ENCODE peak calls at places on chromosomes 1 and 21, in five cellular contexts. I is Right ventricle myocardium superior; S is activated T-helper 1 cell treated with anti-CD3 and anti-CD28 coated beads, Interleukin-12 subunit alpha, Interleukin-12 subunit beta, Interleukin-2, Interleukin-4 antibody, amounts not matched to agents 30 ng/mL and 10 ng/mL and 1 ng/mL, durations not matched to agents 14 hours and 24 hours and 36 hours; F is NCI-H1105 treated with DMSO at 0.1 percent for 48 hours; H is SHP77. N is an unnamed sample.

GRCh38 chr1:168892945-168893344 is 163.9 kb upstream of the DPT start:
- DNase-seq in I (no peak), S (no peak), F (no peak), H (no peak), N (no peak)

GRCh38 chr1:243851129-243851756 is 1.2 kb upstream of the AKT3 start:
- DNase-seq in I (no peak), S (no peak), F (no peak), H (no peak), N (no peak)

GRCh38 chr1:210536263-210536961 is 207.7 kb downstream of the HHAT start:
- DNase-seq in I (no peak), S (no peak), F (peak), H (peak), N (no peak)

GRCh38 chr1:206463137-206463536 is 7.1 kb upstream of the IKBKE start:
- DNase-seq in I (no peak), S (no peak), F (no peak), H (no peak), N (no peak)

GRCh38 chr1:189775343-189775742 is 702.3 kb downstream of the BRINP3 start:
- DNase-seq in I (no peak), S (no peak), F (no peak), H (no peak), N (no peak)

GRCh38 chr21:37072988-37073416 is at the start of the genes PIGP and TTC3:
- DNase-seq in I (peak), S (peak), F (peak), H (peak), N (peak)

GRCh38 chr1:183273300-183273699 is 87.2 kb downstream of the LAMC2 start:
- DNase-seq in I (no peak), S (no peak), F (no peak), H (no peak), N (no peak)

GRCh38 chr1:25875856-25876692 is 566 bp upstream of the PAQR7 start:
- DNase-seq in I (no peak), S (no peak), F (peak), H (no peak), N (no peak)

GRCh38 chr1:76073471-76073870 is 1.1 kb upstream of the ST6GALNAC3 start:
- DNase-seq in I (no peak), S (no peak), F (no peak), H (no peak), N (no peak)

GRCh38 chr1:77036560-77036959 is 169.3 kb downstream of the ST6GALNAC5 start:
- DNase-seq in I (no peak), S (no peak), F (no peak), H (no peak), N (no peak)

GRCh38 chr1:243473281-243474210 is 217.7 kb downstream of the SDCCAG8 start:
- DNase-seq in I (no peak), S (no peak), F (no peak), H (no peak), N (no peak)

GRCh38 chr1:157849229-157849875 is 7.7 kb upstream of the CD5L start:
- DNase-seq in I (no peak), S (no peak), F (no peak), H (no peak), N (no peak)

GRCh38 chr1:91559838-91560514 is 59.3 kb downstream of the CDC7 start:
- DNase-seq in I (no peak), S (no peak), F (no peak), H (no peak), N (no peak)

GRCh38 chr1:156458181-156458503 is 42.4 kb downstream of the MEF2D start:
- DNase-seq in I (no peak), S (no peak), F (no peak), H (no peak), N (no peak)

GRCh38 chr1:172582889-172583288 is 49.9 kb downstream of the SUCO start:
- DNase-seq in I (no peak), S (no peak), F (no peak), H (no peak), N (no peak)

GRCh38 chr21:37704751-37705150 is 211.5 kb downstream of the KCNJ6 start:
- DNase-seq in I (no peak), S (no peak), F (peak), H (no peak), N (no peak)

GRCh38 chr1:6794164-6794563 is 8.9 kb downstream of the CAMTA1 start:
- DNase-seq in I (no peak), S (no peak), F (peak), H (no peak), N (no peak)

GRCh38 chr1:84582802-84583587 is 8.8 kb upstream of the CTBS start:
- DNase-seq in I (no peak), S (no peak), F (peak), H (peak), N (no peak)

GRCh38 chr1:162878000-162878596 is 17.1 kb upstream of the CCDC190 start:
- DNase-seq in I (peak), S (no peak), F (peak), H (peak), N (peak)